ENCODE peak calls at places on chromosomes 13 and 19, in six cellular contexts. K, N, U, X, Q and M are unnamed samples.

GRCh38 chr13:36736119-36736726 is 62.4 kb downstream of the SERTM1 start:
- DNase-seq in K (peak), N (peak), U (peak), X (peak), Q (peak), M (peak)

GRCh38 chr19:14003279-14004051 is 2.7 kb downstream of the RFX1 start:
- DNase-seq in K (no peak), N (no peak), U (no peak), X (no peak), Q (no peak), M (no peak)

GRCh38 chr19:41767105-41767504 is 11.8 kb downstream of the CEACAM6 start:
- DNase-seq in K (no peak), N (no peak), U (no peak), X (no peak), Q (no peak), M (no peak)

GRCh38 chr13:53784331-53784730 is 755.7 kb downstream of the OLFM4 start:
- DNase-seq in K (no peak), N (no peak), U (no peak), X (no peak), Q (no peak), M (no peak)

GRCh38 chr13:46934749-46935148 is 37.9 kb upstream of the HTR2A start:
- DNase-seq in K (no peak), N (no peak), U (no peak), X (no peak), Q (no peak), M (no peak)

GRCh38 chr19:10449037-10449436 is 28.7 kb downstream of the PDE4A start:
- DNase-seq in K (no peak), N (no peak), U (no peak), X (no peak), Q (no peak), M (peak)

GRCh38 chr19:20423381-20424207 is 142.0 kb downstream of the ZNF737 start:
- DNase-seq in K (peak), N (no peak), U (peak), X (peak), Q (no peak), M (peak)

GRCh38 chr19:40407714-40408600 is 5.2 kb downstream of the PRX start:
- DNase-seq in K (no peak), N (no peak), U (peak), X (no peak), Q (no peak), M (no peak)

GRCh38 chr19:39195755-39196154 is 1.0 kb upstream of the NCCRP1 start:
- DNase-seq in K (no peak), N (no peak), U (no peak), X (no peak), Q (no peak), M (no peak)

GRCh38 chr13:93224545-93224944 is 2.1 kb upstream of the GPC6 start:
- DNase-seq in K (no peak), N (no peak), U (no peak), X (peak), Q (no peak), M (no peak)

GRCh38 chr19:13876834-13877233 is at the start of gene NANOS3:
- DNase-seq in K (no peak), N (no peak), U (no peak), X (no peak), Q (no peak), M (peak)

GRCh38 chr13:98556968-98557591 is 19.8 kb downstream of the STK24 start:
- DNase-seq in K (no peak), N (no peak), U (no peak), X (no peak), Q (no peak), M (peak)

GRCh38 chr13:40813662-40814454 is 24.4 kb downstream of the SLC25A15 start:
- DNase-seq in K (no peak), N (no peak), U (peak), X (peak), Q (no peak), M (peak)

GRCh38 chr13:45989607-45990006 is 62.9 kb downstream of the ZC3H13 start:
- DNase-seq in K (no peak), N (no peak), U (no peak), X (no peak), Q (no peak), M (no peak)

GRCh38 chr19:34692541-34692940 is 15.1 kb downstream of the ZNF302 start:
- DNase-seq in K (no peak), N (no peak), U (no peak), X (no peak), Q (no peak), M (no peak)

GRCh38 chr13:108915634-108916497 is 286.5 kb downstream of the MYO16 start:
- DNase-seq in K (no peak), N (peak), U (peak), X (peak), Q (peak), M (no peak)

DNA sequence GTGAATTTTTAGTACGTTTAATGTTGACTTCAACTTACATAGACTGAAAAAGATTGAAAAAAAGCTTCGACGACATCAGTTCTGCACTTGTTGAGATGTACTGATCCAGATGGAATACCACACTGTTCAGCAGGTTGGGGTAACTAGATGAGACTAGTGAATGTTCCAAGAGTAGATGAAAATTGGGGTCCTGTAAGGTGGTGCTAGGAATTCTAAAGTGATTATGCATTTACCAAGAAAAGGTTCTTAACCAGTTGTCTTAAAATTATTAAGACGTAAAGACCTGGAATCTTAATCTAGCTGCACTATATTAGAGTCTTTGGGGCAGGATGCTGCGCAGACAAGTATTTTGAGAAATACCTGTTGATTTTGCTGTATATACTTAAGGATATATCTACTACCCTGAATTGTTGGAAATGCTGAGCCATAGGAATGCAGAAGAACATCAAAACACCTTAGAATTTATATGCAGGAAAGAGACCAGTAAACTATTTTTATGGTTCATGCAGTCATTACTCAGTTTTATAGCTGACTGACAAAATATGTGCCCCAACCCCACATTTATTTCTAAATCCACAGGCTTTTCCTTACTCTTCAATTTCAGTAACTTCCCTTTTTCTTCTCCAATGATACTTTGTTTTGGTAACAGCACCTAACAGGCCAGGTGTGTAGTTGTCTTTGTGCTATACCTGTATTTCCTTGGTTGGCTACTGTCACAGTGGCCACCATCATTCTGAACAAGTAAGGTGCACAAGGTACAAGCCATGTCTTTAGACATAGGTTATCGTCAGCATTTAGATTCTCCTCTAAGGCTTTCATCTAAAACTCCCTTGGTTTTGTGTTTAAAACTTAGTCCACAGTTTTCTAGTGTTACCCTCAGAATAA is 8.6 kb downstream of the MIR17HG start:
- DNase-seq in K (no peak), N (no peak), U (no peak), X (no peak), Q (no peak), M (no peak)
- TF ChIP-seq REST in K (no peak), N (no peak), U (no peak), X (no peak), Q (no peak), M (no peak)

DNA sequence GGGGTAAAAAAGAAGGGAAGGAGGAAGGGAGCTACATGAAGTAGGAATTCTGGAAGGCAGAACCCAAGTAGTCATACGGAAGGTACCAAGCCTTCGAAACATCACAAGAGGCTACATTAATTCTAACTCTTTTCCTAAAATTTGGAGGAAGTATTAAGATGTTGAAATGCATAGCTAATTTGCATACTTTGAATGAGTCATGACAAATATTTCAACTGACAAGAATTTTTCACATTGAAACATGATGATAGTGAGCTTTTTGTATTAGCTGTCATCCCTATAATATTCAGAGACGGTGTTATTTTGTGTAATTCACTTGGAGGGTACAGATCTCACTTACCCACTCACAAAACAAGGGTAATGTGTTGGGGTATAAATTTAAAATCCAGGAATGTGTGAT is 9.1 kb upstream of the ACOD1 start:
- DNase-seq in K (no peak), N (no peak), U (no peak), X (no peak), Q (no peak), M (no peak)
- TF ChIP-seq REST in K (no peak), N (no peak), U (no peak), X (no peak), Q (no peak), M (no peak)

GRCh38 chr19:16442386-16443276 is 29.1 kb downstream of the EPS15L1 start:
- DNase-seq in K (no peak), N (no peak), U (no peak), X (no peak), Q (no peak), M (no peak)
- TF ChIP-seq REST in K (no peak), N (no peak), U (no peak), X (no peak), Q (no peak), M (no peak)

GRCh38 chr13:47976325-47976724 is 24.7 kb downstream of the SUCLA2 start:
- DNase-seq in K (no peak), N (no peak), U (no peak), X (no peak), Q (no peak), M (no peak)
- TF ChIP-seq REST in K (no peak), N (no peak), U (no peak), X (no peak), Q (no peak), M (no peak)

GRCh38 chr19:22622901-22623840 is 11.0 kb upstream of the ZNF492 start:
- DNase-seq in K (no peak), N (no peak), U (no peak), X (no peak), Q (no peak), M (peak)
- TF ChIP-seq REST in K (no peak), N (no peak), U (no peak), X (no peak), Q (no peak), M (no peak)